ENCODE peak calls at places on chromosomes 6 and 20, in four cellular contexts. Q is H1, O is HepG2, U is K562. X is an unnamed sample.

GRCh38 chr20:35174458-35175216 is 2.8 kb downstream of the PROCR start:
- DNase-seq in O (peak), Q (no peak), U (peak), X (no peak)

GRCh38 chr20:1897965-1898464 is 2.8 kb downstream of the SIRPA start:
- DNase-seq in U (no peak), Q (no peak), O (no peak), X (no peak)

GRCh38 chr6:163723759-163724158 is 309.2 kb downstream of the QKI start:
- DNase-seq in O (no peak), Q (no peak), U (no peak), X (no peak)

GRCh38 chr6:98525860-98526259 is 308.5 kb upstream of the POU3F2 start:
- DNase-seq in U (no peak), O (no peak), Q (peak), X (no peak)

GRCh38 chr6:50333696-50334095 is 284.0 kb upstream of the DEFB112 start:
- DNase-seq in O (no peak), Q (no peak), U (no peak), X (no peak)

GRCh38 chr20:51387125-51387865 is 155.2 kb downstream of the NFATC2 start:
- DNase-seq in U (no peak), O (no peak), Q (no peak), X (no peak)

GRCh38 chr6:118825661-118826060 is 68.3 kb upstream of the ASF1A start:
- DNase-seq in U (peak), O (no peak), Q (no peak), X (no peak)

GRCh38 chr6:31383149-31383548 is 20.2 kb upstream of the MICA start:
- DNase-seq in U (no peak), Q (no peak), O (no peak), X (no peak)

GRCh38 chr20:12177657-12178293 is 260.1 kb downstream of the BTBD3 start:
- DNase-seq in Q (no peak), U (no peak), O (peak), X (no peak)

GRCh38 chr20:8121666-8122065 is 10.4 kb upstream of the PLCB1 start:
- DNase-seq in Q (no peak), O (no peak), U (no peak), X (no peak)

GRCh38 chr6:118869350-118869749 is 24.6 kb upstream of the ASF1A start:
- DNase-seq in Q (no peak), U (no peak), O (no peak), X (no peak)

GRCh38 chr6:96089173-96089572 is 73.4 kb downstream of the FUT9 start:
- DNase-seq in Q (peak), O (peak), U (no peak), X (peak)

GRCh38 chr20:58818585-58819285 is 32.0 kb downstream of the GNAS-AS1 start:
- DNase-seq in Q (no peak), O (no peak), U (no peak), X (no peak)

GRCh38 chr6:167238169-167238693 is 52.9 kb upstream of the UNC93A start:
- DNase-seq in Q (no peak), U (no peak), O (peak), X (no peak)

GRCh38 chr6:156474507-156475120 is 302.6 kb upstream of the ARID1B start:
- DNase-seq in O (no peak), Q (no peak), U (no peak), X (no peak)

GRCh38 chr20:44734938-44735337 is 10.7 kb upstream of the KCNK15 start:
- DNase-seq in Q (no peak), U (no peak), O (no peak), X (no peak)

GRCh38 chr20:36601546-36601945 is 4.0 kb upstream of the RAB5IF start:
- DNase-seq in O (no peak), Q (no peak), U (no peak), X (no peak)

GRCh38 chr6:33808781-33809180 is 5.0 kb upstream of the MLN start:
- DNase-seq in U (no peak), Q (no peak), O (no peak), X (no peak)

GRCh38 chr6:683742-684440 is 9.0 kb downstream of the EXOC2 start:
- DNase-seq in Q (peak), U (peak), O (no peak), X (no peak)

GRCh38 chr6:90595854-90596253 is 9.0 kb upstream of the MAP3K7 start:
- DNase-seq in U (no peak), Q (no peak), O (no peak), X (no peak)

GRCh38 chr20:38726849-38727601 is 2.7 kb downstream of the SLC32A1 start:
- DNase-seq in U (peak), Q (no peak), O (peak), X (no peak)

GRCh38 chr20:23585808-23586734 is 17.8 kb upstream of the CST9L start:
- DNase-seq in Q (no peak), O (peak), U (no peak), X (no peak)

GRCh38 chr6:132304891-132305305 is 96.4 kb downstream of the MOXD1 start:
- DNase-seq in O (no peak), U (no peak), Q (no peak), X (no peak)

GRCh38 chr6:167673951-167674350 is 152.8 kb upstream of the AFDN start:
- DNase-seq in U (no peak), Q (no peak), O (no peak), X (no peak)

GRCh38 chr6:11035961-11036360 is 8.1 kb downstream of the ELOVL2 start:
- DNase-seq in U (no peak), Q (no peak), O (no peak), X (no peak)

DNA sequence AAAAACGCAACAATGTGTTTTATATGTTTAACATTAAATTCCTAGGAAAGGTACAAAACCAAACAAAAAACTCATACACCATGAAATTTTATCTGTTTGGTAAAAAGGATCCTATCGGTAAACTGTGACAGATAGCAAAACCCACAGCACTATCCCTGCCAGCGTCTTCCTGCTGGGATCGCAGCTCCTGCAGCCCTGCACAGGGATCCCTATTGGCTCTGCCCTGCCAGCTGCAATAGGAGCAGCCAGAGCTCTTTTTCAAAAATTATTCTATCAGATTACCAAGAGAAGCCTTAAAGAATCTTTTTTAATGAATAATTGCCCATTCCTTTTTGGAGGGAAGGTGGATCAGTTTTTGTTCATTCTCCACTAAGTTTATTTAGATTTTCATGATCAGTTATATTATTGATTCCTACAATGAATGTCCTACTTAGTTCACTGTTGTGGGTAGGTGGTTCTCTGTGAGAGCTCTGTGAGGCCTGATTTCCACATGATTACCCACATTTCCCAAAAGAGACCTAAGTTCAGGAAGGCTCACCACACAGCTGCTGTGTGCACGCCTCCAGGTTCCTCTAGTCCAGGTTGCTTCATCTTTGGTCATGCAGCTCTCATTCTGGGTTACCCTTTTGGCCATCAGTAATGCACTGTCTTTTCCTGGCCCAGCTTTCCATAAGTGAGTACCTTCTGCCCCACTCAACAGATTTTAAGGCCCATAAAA is 293.8 kb downstream of the FRK start:
- DNase-seq in Q (no peak), U (no peak), O (no peak), X (no peak)
- TF ChIP-seq SP1 in Q (no peak), U (no peak), O (no peak), X (no peak)

DNA sequence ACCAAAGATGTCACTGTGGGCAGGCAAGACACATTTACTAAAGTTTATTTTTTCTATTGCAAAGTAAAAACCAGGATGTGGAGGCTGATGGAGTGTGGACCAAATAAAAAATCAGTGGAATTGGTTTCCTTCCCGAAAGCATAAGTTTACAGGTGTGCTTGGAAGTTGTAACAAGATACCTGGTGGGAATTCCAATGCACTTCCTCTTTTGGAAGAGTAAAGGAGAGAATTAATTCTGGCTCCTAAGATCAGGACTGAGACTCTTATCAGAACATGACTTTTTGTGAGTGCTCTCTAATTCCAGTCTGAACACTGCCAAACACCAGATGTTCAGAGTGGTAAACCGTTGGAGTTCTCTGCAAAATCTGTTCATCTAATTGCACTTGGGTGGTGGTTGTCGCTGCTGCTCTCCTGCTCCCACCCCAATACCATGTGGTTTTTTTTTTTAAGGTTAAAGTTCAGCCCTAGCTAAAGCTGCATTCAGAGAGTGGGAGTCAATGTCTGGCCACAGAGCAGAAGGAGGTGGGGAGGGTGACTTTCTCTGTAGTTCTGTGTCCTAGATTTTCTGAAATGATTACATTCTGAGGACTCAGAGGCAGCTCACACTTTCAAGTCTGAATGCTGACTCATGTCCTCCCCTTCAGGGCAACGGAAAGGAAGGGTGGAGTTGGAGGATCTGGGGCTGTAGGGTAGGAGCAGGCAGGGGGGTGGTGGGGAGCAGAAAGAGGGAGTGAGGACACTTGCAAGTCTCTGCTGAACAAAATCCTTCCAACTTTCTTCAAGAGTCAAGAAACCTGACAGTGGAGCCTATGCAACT is 275.8 kb upstream of the PRDM1 start:
- DNase-seq in O (no peak), Q (no peak), U (peak), X (peak)
- TF ChIP-seq FOSL1 in O (no peak), Q (no peak), U (peak), X (peak)

GRCh38 chr6:109507490-109508072 is 24.6 kb upstream of the ZBTB24 start:
- DNase-seq in U (no peak), O (no peak), Q (no peak), X (no peak)
- TF ChIP-seq POLR2A in U (no peak), O (no peak), Q (no peak), X (no peak)

GRCh38 chr20:57408536-57409233 is 17.5 kb downstream of the RBM38 start:
- DNase-seq in U (no peak), Q (no peak), O (no peak), X (no peak)
- TF ChIP-seq SP1 in U (no peak), Q (no peak), O (no peak), X (no peak)

DNA sequence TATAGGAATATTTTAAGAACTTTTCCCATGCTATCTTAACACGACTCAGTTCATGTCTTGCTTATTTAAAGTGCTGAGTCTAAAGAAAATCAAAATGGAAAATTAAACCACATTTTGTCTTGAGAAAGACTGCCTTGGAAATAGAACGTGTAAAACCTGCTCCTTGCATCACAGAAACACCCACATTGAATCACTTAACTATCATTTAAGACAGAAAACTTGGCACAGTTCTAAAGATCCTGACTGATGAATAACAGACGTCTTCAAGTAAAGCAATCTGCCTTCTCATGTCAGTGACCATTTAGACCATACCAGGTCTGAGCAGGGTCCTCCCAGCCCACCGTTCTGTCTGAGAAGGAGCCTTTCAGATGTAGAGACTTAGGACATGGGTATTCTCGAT is 7.4 kb downstream of the PERP start:
- DNase-seq in U (no peak), O (no peak), Q (no peak), X (no peak)
- TF ChIP-seq FOSL1 in U (no peak), O (no peak), Q (no peak), X (no peak)

GRCh38 chr6:27359231-27359630 is 29.3 kb upstream of the ZNF391 start:
- DNase-seq in U (no peak), O (no peak), Q (no peak), X (no peak)
- TF ChIP-seq POLR2A in U (no peak), O (no peak), Q (no peak), X (no peak)

GRCh38 chr20:61597996-61598395 is 345.9 kb downstream of the CDH4 start:
- DNase-seq in Q (no peak), O (no peak), U (no peak), X (no peak)
- TF ChIP-seq SP1 in Q (no peak), O (no peak), U (no peak), X (no peak)

GRCh38 chr6:83309344-83309743 is 116.2 kb downstream of the RWDD2A start:
- DNase-seq in U (no peak), Q (no peak), O (no peak), X (no peak)
- TF ChIP-seq FOSL1 in U (no peak), Q (no peak), O (no peak), X (no peak)

GRCh38 chr20:31738729-31739549 is at the start of gene TPX2:
- DNase-seq in O (peak), U (peak), Q (peak), X (peak)
- TF ChIP-seq POLR2A in O (peak), U (peak), Q (peak), X (peak)